ENCODE peak calls at places on chromosome 13, in four cellular contexts. D, U, B and W are unnamed samples.

GRCh38 chr13:64158910-64159309 is 2743.3 kb upstream of the PCDH20 start:
- DNase-seq in D (no peak), U (no peak), B (no peak), W (no peak)

GRCh38 chr13:26133286-26133685 is 81.5 kb upstream of the SHISA2 start:
- DNase-seq in D (no peak), U (no peak), B (no peak), W (no peak)

GRCh38 chr13:101424381-101425155 is 8.3 kb upstream of the NALCN start:
- DNase-seq in D (peak; percentile 41), U (no peak), B (no peak), W (no peak)

GRCh38 chr13:39485314-39485700 is 117.7 kb downstream of the LHFPL6 start:
- DNase-seq in D (no peak), U (no peak), B (peak; percentile 66), W (no peak)

GRCh38 chr13:94559201-94559795 is 36.7 kb downstream of the TGDS start:
- DNase-seq in D (no peak), U (no peak), B (no peak), W (no peak)

GRCh38 chr13:90868321-90868920 is 479.1 kb upstream of the MIR17HG start:
- DNase-seq in D (no peak), U (no peak), B (peak; percentile 6), W (no peak)

GRCh38 chr13:78020861-78021260 is 102.2 kb upstream of the EDNRB start:
- DNase-seq in D (no peak), U (no peak), B (no peak), W (no peak)

GRCh38 chr13:73334459-73334858 is 275.7 kb downstream of the KLF5 start:
- DNase-seq in D (no peak), U (no peak), B (no peak), W (no peak)

GRCh38 chr13:100542546-100543156 is 45.9 kb downstream of the GGACT start:
- DNase-seq in D (no peak), U (no peak), B (no peak), W (no peak)

GRCh38 chr13:25882732-25883357 is 169.0 kb downstream of the SHISA2 start:
- DNase-seq in D (no peak), U (peak; percentile 39), B (peak; percentile 22), W (no peak)

GRCh38 chr13:99371956-99372355 is 64.8 kb upstream of the GPR183 start:
- DNase-seq in D (no peak), U (no peak), B (no peak), W (no peak)

GRCh38 chr13:91572944-91573535 is 174.6 kb downstream of the GPC5 start:
- DNase-seq in D (no peak), U (no peak), B (no peak), W (no peak)

GRCh38 chr13:77596777-77597176 is 61.3 kb downstream of the SCEL start:
- DNase-seq in D (no peak), U (no peak), B (no peak), W (no peak)

GRCh38 chr13:95880346-95880745 is 172.9 kb downstream of the UGGT2 start:
- DNase-seq in D (no peak), U (no peak), B (no peak), W (no peak)

GRCh38 chr13:53012707-53013106 is 15.9 kb upstream of the OLFM4 start:
- DNase-seq in D (no peak), U (no peak), B (no peak), W (no peak)